ENCODE peak calls at places on chromosomes 6 and 20, in four cellular contexts. A, H, G and U are unnamed samples.

GRCh38 chr6:30074331-30075093 is 1.1 kb downstream of the RNF39 start:
- DNase-seq in A (no peak), H (no peak), G (no peak), U (no peak)

GRCh38 chr20:32218156-32218900 is 10.6 kb downstream of the POFUT1 start:
- DNase-seq in A (no peak), H (no peak), G (no peak), U (no peak)

GRCh38 chr20:433300-433975 is 25.3 kb downstream of the RBCK1 start:
- DNase-seq in A (no peak), H (peak; percentile 31), G (no peak), U (peak; percentile 32)

GRCh38 chr20:31606928-31607639 is 2.0 kb downstream of the ID1 start:
- DNase-seq in A (peak; percentile 68), H (no peak), G (peak; percentile 41), U (no peak)

GRCh38 chr20:46206025-46206424 is 87.9 kb downstream of the CD40 start:
- DNase-seq in A (no peak), H (no peak), G (peak; percentile 36), U (no peak)

GRCh38 chr20:35287509-35288324 is 3.1 kb upstream of the EIF6 start:
- DNase-seq in A (no peak), H (no peak), G (no peak), U (no peak)

GRCh38 chr6:52760105-52760765 is 3.0 kb downstream of the GSTA2 start:
- DNase-seq in A (no peak), H (no peak), G (no peak), U (no peak)

GRCh38 chr6:7439243-7439642 is 49.6 kb downstream of the RIOK1 start:
- DNase-seq in A (no peak), H (no peak), G (no peak), U (no peak)

GRCh38 chr6:21265264-21266044 is 328.1 kb upstream of the SOX4 start:
- DNase-seq in A (no peak), H (no peak), G (peak; percentile 8), U (no peak)

GRCh38 chr6:87154641-87155271 is 609 bp upstream of the ZNF292 start:
- DNase-seq in A (peak; percentile 38), H (peak; percentile 52), G (peak; percentile 82), U (peak; percentile 66)

GRCh38 chr6:78867020-78867369 is 356 bp upstream of the IRAK1BP1 start:
- DNase-seq in A (no peak), H (no peak), G (no peak), U (no peak)

GRCh38 chr6:163366288-163366687 is 48.2 kb upstream of the QKI start:
- DNase-seq in A (no peak), H (no peak), G (no peak), U (no peak)

GRCh38 chr20:8798505-8798904 is 270.4 kb upstream of the PLCB4 start:
- DNase-seq in A (no peak), H (no peak), G (peak; percentile 87), U (no peak)

GRCh38 chr6:113894712-113895674 is 37.8 kb downstream of the MARCKS start:
- DNase-seq in A (no peak), H (no peak), G (peak; percentile 44), U (no peak)

GRCh38 chr6:30767158-30767943 is 23.0 kb upstream of the IER3 start:
- DNase-seq in A (no peak), H (no peak), G (no peak), U (no peak)